ENCODE peak calls at places on chromosomes 7 and 10, in four cellular contexts. One of them, this sample, is unnamed.

GRCh38 chr7:155343661-155344121 is 46.0 kb downstream of the INSIG1 start:
- DNase-seq in naive thymus-derived CD8-positive, alpha-beta T cell: no peak
- DNase-seq in smooth muscle cell of the brain vasculature: no peak
- DNase-seq in NCI-H1417: no peak
- DNase-seq in this sample: no peak

GRCh38 chr10:95411635-95412034 is 120.8 kb upstream of the PDLIM1 start:
- DNase-seq in naive thymus-derived CD8-positive, alpha-beta T cell: no peak
- DNase-seq in smooth muscle cell of the brain vasculature: no peak
- DNase-seq in NCI-H1417: no peak
- DNase-seq in this sample: no peak

GRCh38 chr7:143002106-143002505 is 24.8 kb downstream of the OR9A2 start:
- DNase-seq in naive thymus-derived CD8-positive, alpha-beta T cell: no peak
- DNase-seq in smooth muscle cell of the brain vasculature: no peak
- DNase-seq in NCI-H1417: no peak
- DNase-seq in this sample: peak

GRCh38 chr10:128254486-128254885 is 128.3 kb upstream of the MKI67 start:
- DNase-seq in naive thymus-derived CD8-positive, alpha-beta T cell: no peak
- DNase-seq in smooth muscle cell of the brain vasculature: no peak
- DNase-seq in NCI-H1417: no peak
- DNase-seq in this sample: no peak

GRCh38 chr10:74825371-74826141 is 844 bp upstream of the KAT6B start:
- DNase-seq in naive thymus-derived CD8-positive, alpha-beta T cell: no peak
- DNase-seq in smooth muscle cell of the brain vasculature: peak
- DNase-seq in NCI-H1417: peak
- DNase-seq in this sample: no peak

GRCh38 chr7:84950836-84951235 is 236.0 kb downstream of the SEMA3D start:
- DNase-seq in naive thymus-derived CD8-positive, alpha-beta T cell: no peak
- DNase-seq in smooth muscle cell of the brain vasculature: no peak
- DNase-seq in NCI-H1417: no peak
- DNase-seq in this sample: peak

GRCh38 chr7:30771859-30772429 is 727 bp downstream of the MINDY4 start:
- DNase-seq in naive thymus-derived CD8-positive, alpha-beta T cell: no peak
- DNase-seq in smooth muscle cell of the brain vasculature: no peak
- DNase-seq in NCI-H1417: peak
- DNase-seq in this sample: no peak

GRCh38 chr7:141700848-141701371 is 1.1 kb downstream of the DENND11 start:
- DNase-seq in naive thymus-derived CD8-positive, alpha-beta T cell: no peak
- DNase-seq in smooth muscle cell of the brain vasculature: no peak
- DNase-seq in NCI-H1417: peak
- DNase-seq in this sample: no peak

GRCh38 chr10:635088-635861 is 54.2 kb downstream of the DIP2C start:
- DNase-seq in naive thymus-derived CD8-positive, alpha-beta T cell: no peak
- DNase-seq in smooth muscle cell of the brain vasculature: no peak
- DNase-seq in NCI-H1417: peak
- DNase-seq in this sample: no peak

GRCh38 chr10:44194435-44194834 is 190.5 kb downstream of the CXCL12 start:
- DNase-seq in naive thymus-derived CD8-positive, alpha-beta T cell: no peak
- DNase-seq in smooth muscle cell of the brain vasculature: no peak
- DNase-seq in NCI-H1417: no peak
- DNase-seq in this sample: no peak

GRCh38 chr7:27946351-27946750 is 206.4 kb downstream of the TAX1BP1 start:
- DNase-seq in naive thymus-derived CD8-positive, alpha-beta T cell: no peak
- DNase-seq in smooth muscle cell of the brain vasculature: no peak
- DNase-seq in NCI-H1417: peak
- DNase-seq in this sample: no peak

GRCh38 chr7:71636329-71636728 is 504.4 kb downstream of the GALNT17 start:
- DNase-seq in naive thymus-derived CD8-positive, alpha-beta T cell: no peak
- DNase-seq in smooth muscle cell of the brain vasculature: no peak
- DNase-seq in NCI-H1417: no peak
- DNase-seq in this sample: peak

GRCh38 chr10:71213127-71213616 is 802 bp downstream of the UNC5B start:
- DNase-seq in naive thymus-derived CD8-positive, alpha-beta T cell: no peak
- DNase-seq in smooth muscle cell of the brain vasculature: peak
- DNase-seq in NCI-H1417: peak
- DNase-seq in this sample: peak

GRCh38 chr10:18660816-18661431 is 1.7 kb downstream of the ARL5B start:
- DNase-seq in naive thymus-derived CD8-positive, alpha-beta T cell: no peak
- DNase-seq in smooth muscle cell of the brain vasculature: no peak
- DNase-seq in NCI-H1417: no peak
- DNase-seq in this sample: no peak

GRCh38 chr7:38902443-38902842 is 6.5 kb downstream of the VPS41 start:
- DNase-seq in naive thymus-derived CD8-positive, alpha-beta T cell: no peak
- DNase-seq in smooth muscle cell of the brain vasculature: no peak
- DNase-seq in NCI-H1417: no peak
- DNase-seq in this sample: no peak

GRCh38 chr7:138345567-138345966 is 114.5 kb upstream of the TRIM24 start:
- DNase-seq in naive thymus-derived CD8-positive, alpha-beta T cell: no peak
- DNase-seq in smooth muscle cell of the brain vasculature: no peak
- DNase-seq in NCI-H1417: no peak
- DNase-seq in this sample: no peak

GRCh38 chr10:112269266-112269665 is 13.9 kb upstream of the TECTB start:
- DNase-seq in naive thymus-derived CD8-positive, alpha-beta T cell: no peak
- DNase-seq in smooth muscle cell of the brain vasculature: no peak
- DNase-seq in NCI-H1417: no peak
- DNase-seq in this sample: no peak

GRCh38 chr7:41698726-41699125 is 4.2 kb downstream of the INHBA start:
- DNase-seq in naive thymus-derived CD8-positive, alpha-beta T cell: no peak
- DNase-seq in smooth muscle cell of the brain vasculature: no peak
- DNase-seq in NCI-H1417: no peak
- DNase-seq in this sample: no peak

GRCh38 chr7:44235582-44236332 is 35.0 kb downstream of the YKT6 start:
- DNase-seq in naive thymus-derived CD8-positive, alpha-beta T cell: no peak
- DNase-seq in smooth muscle cell of the brain vasculature: no peak
- DNase-seq in NCI-H1417: peak
- DNase-seq in this sample: no peak

GRCh38 chr7:67470256-67470751 is 473.7 kb downstream of the TYW1 start:
- DNase-seq in naive thymus-derived CD8-positive, alpha-beta T cell: no peak
- DNase-seq in smooth muscle cell of the brain vasculature: no peak
- DNase-seq in NCI-H1417: no peak
- DNase-seq in this sample: no peak

GRCh38 chr7:99090811-99091582 is 52.9 kb downstream of the SMURF1 start:
- DNase-seq in naive thymus-derived CD8-positive, alpha-beta T cell: no peak
- DNase-seq in smooth muscle cell of the brain vasculature: no peak
- DNase-seq in NCI-H1417: no peak
- DNase-seq in this sample: no peak

GRCh38 chr7:31000161-31000693 is 36.5 kb downstream of the GHRHR start:
- DNase-seq in naive thymus-derived CD8-positive, alpha-beta T cell: no peak
- DNase-seq in smooth muscle cell of the brain vasculature: peak
- DNase-seq in NCI-H1417: no peak
- DNase-seq in this sample: peak

GRCh38 chr7:77353911-77354310 is 62.2 kb downstream of the GSAP start:
- DNase-seq in naive thymus-derived CD8-positive, alpha-beta T cell: no peak
- DNase-seq in smooth muscle cell of the brain vasculature: no peak
- DNase-seq in NCI-H1417: no peak
- DNase-seq in this sample: no peak

GRCh38 chr10:27391325-27391724 is 112.8 kb upstream of the RAB18 start:
- DNase-seq in naive thymus-derived CD8-positive, alpha-beta T cell: no peak
- DNase-seq in smooth muscle cell of the brain vasculature: no peak
- DNase-seq in NCI-H1417: no peak
- DNase-seq in this sample: no peak

GRCh38 chr10:15758618-15759017 is 38.9 kb upstream of the ITGA8 start:
- DNase-seq in naive thymus-derived CD8-positive, alpha-beta T cell: no peak
- DNase-seq in smooth muscle cell of the brain vasculature: no peak
- DNase-seq in NCI-H1417: no peak
- DNase-seq in this sample: no peak

GRCh38 chr10:88473989-88474883 is 108.9 kb downstream of the RNLS start:
- DNase-seq in naive thymus-derived CD8-positive, alpha-beta T cell: no peak
- DNase-seq in smooth muscle cell of the brain vasculature: no peak
- DNase-seq in NCI-H1417: peak
- DNase-seq in this sample: no peak

GRCh38 chr10:60446855-60447254 is 57.2 kb upstream of the ANK3 start:
- DNase-seq in naive thymus-derived CD8-positive, alpha-beta T cell: no peak
- DNase-seq in smooth muscle cell of the brain vasculature: no peak
- DNase-seq in NCI-H1417: no peak
- DNase-seq in this sample: peak

GRCh38 chr10:46330881-46331280 is 44.1 kb downstream of the ANTXRL start:
- DNase-seq in naive thymus-derived CD8-positive, alpha-beta T cell: no peak
- DNase-seq in smooth muscle cell of the brain vasculature: no peak
- DNase-seq in NCI-H1417: no peak
- DNase-seq in this sample: no peak

GRCh38 chr7:264541-265191 is 25.3 kb upstream of the FOXL3 start:
- DNase-seq in naive thymus-derived CD8-positive, alpha-beta T cell: no peak
- DNase-seq in smooth muscle cell of the brain vasculature: no peak
- DNase-seq in NCI-H1417: peak
- DNase-seq in this sample: no peak

GRCh38 chr7:22572937-22573336 is 72.9 kb upstream of the STEAP1B start:
- DNase-seq in naive thymus-derived CD8-positive, alpha-beta T cell: no peak
- DNase-seq in smooth muscle cell of the brain vasculature: no peak
- DNase-seq in NCI-H1417: no peak
- DNase-seq in this sample: no peak